ENCODE peak calls at places on chromosomes 4 and X, in five cellular contexts. M is Peyer's patch, P is A673, J is H9, C is fibroblast of lung. U is an unnamed sample. For H3K4me1, the result is how much of the 10 kb centered on the place peaks cover.

GRCh38 chrX:101237041-101237440 is 17.5 kb downstream of the DRP2 start:
- DNase-seq in M (no peak), P (no peak), J (no peak), C (no peak), U (no peak)

GRCh38 chrX:31036895-31037294 is 34.9 kb downstream of the FTHL17 start:
- DNase-seq in M (peak), P (peak), J (peak), C (peak), U (peak)

GRCh38 chr4:15755321-15755750 is 22.8 kb upstream of the CD38 start:
- DNase-seq in M (no peak), P (no peak), J (no peak), C (peak), U (peak)

GRCh38 chr4:183349673-183350072 is 27.4 kb upstream of the CLDN24 start:
- DNase-seq in M (no peak), P (no peak), J (no peak), C (peak), U (peak)

GRCh38 chr4:181548873-181549541 is 694.2 kb upstream of the TENM3 start:
- DNase-seq in M (peak), P (peak), J (peak), C (peak), U (peak)

GRCh38 chr4:48297447-48297846 is 27.8 kb upstream of the TEC start:
- DNase-seq in M (no peak), P (no peak), J (no peak), C (no peak), U (no peak)

GRCh38 chr4:47930971-47931804 is 16.8 kb upstream of the NFXL1 start:
- DNase-seq in M (peak), P (peak), J (no peak), C (peak), U (peak)

GRCh38 chr4:17811078-17811603 is 362 bp downstream of the NCAPG start:
- DNase-seq in M (peak), P (no peak), J (no peak), C (peak), U (no peak)

GRCh38 chrX:42754129-42754528 is 23.8 kb downstream of the PPP1R2C start:
- DNase-seq in M (no peak), P (no peak), J (no peak), C (no peak), U (no peak)

GRCh38 chrX:34585561-34585960 is 71.5 kb downstream of the TMEM47 start:
- DNase-seq in M (no peak), P (peak), J (no peak), C (no peak), U (no peak)

GRCh38 chr4:184387351-184387750 is 87.0 kb downstream of the IRF2 start:
- DNase-seq in M (peak), P (no peak), J (no peak), C (no peak), U (no peak)

GRCh38 chr4:188061083-188061482 is 48.3 kb downstream of the TRIML2 start:
- DNase-seq in M (no peak), P (no peak), J (no peak), C (no peak), U (no peak)

GRCh38 chr4:80507507-80507906 is 172.0 kb downstream of the CFAP299 start:
- DNase-seq in M (no peak), P (no peak), J (no peak), C (no peak), U (no peak)

GRCh38 chrX:110569506-110569905 is 210.9 kb downstream of the RTL9 start:
- DNase-seq in M (no peak), P (no peak), J (no peak), C (peak), U (peak)

GRCh38 chrX:22060451-22060940 is 28.4 kb downstream of the PHEX start:
- DNase-seq in M (no peak), P (no peak), J (no peak), C (peak), U (peak)

GRCh38 chrX:1062351-1062750 is 150.1 kb downstream of the CRLF2 start:
- DNase-seq in M (no peak), P (no peak), J (no peak), C (no peak), U (no peak)

GRCh38 chr4:39353478-39354177 is 12.5 kb downstream of the RFC1 start:
- DNase-seq in M (no peak), P (peak), J (no peak), C (peak), U (peak)

GRCh38 chr4:156609421-156609820 is 362.2 kb downstream of the PDGFC start:
- DNase-seq in M (peak), P (no peak), J (no peak), C (peak), U (no peak)

GRCh38 chrX:114582698-114583395 is 1.0 kb upstream of the HTR2C start:
- DNase-seq in M (no peak), P (no peak), J (peak), C (no peak), U (no peak)

GRCh38 chrX:140343226-140343873 is 161.5 kb downstream of the SOX3 start:
- DNase-seq in M (no peak), P (no peak), J (no peak), C (peak), U (peak)

GRCh38 chr4:186570193-186570996 is 15.0 kb upstream of the MTNR1A start:
- DNase-seq in M (no peak), P (no peak), J (no peak), C (peak), U (no peak)

GRCh38 chr4:7984286-7984925 is 44.7 kb upstream of the AFAP1 start:
- DNase-seq in M (no peak), P (no peak), J (no peak), C (no peak), U (no peak)

GRCh38 chrX:115949900-115950822 is 220.4 kb upstream of the AGTR2 start:
- DNase-seq in M (peak), P (peak), J (peak), C (no peak), U (peak)
- TF ChIP-seq CTCF in M (no peak), P (no peak), J (peak), C (no peak), U (no peak)

DNA sequence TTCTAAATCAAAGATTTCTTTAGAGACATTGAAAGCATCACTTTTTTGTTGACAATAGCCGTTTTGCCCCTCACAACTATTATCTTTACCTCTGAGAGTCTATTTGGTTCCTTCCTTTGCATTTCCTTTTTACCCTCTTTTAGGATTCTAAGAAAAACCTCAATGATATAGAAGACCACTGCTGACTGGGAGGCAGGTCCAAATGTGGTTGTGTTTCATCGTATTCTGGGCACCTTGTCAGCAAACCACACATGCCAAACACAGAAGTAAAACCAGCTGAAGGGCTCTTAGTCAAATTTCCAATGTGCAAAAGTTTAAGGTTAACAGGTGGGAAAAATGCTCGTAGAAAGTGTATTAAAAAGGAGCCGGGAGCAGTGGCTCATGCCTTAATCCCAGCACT is 5.1 kb upstream of the PRMT9 start:
- DNase-seq in M (no peak), P (no peak), J (no peak), C (no peak), U (no peak)
- H3K4me1 ChIP-seq in M (under half), P (under half), J (under half), C (under half), U (under half)

DNA sequence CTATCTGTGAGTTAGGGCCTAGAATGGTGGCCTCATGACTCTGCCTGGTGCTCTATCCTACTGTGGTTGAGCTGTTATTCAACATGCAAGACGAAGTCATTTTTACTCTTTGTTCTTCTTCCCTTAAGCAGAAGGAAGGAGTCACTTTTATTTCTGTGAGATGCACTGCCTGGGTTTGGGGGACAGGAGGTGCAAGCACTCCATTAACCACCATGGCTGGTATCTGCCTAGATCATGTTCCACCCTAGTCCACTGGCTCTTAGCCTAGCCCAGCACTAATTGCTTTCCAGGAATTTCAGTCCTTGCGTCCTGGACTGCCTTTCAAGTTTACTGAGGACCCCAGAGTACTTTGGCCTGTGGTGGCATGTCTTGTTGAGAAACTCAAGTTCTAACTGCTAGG is 1182.7 kb downstream of the FSTL5 start:
- DNase-seq in M (no peak), P (no peak), J (no peak), C (no peak), U (no peak)
- TF ChIP-seq CTCF in M (no peak), P (no peak), J (peak), C (no peak), U (no peak)

DNA sequence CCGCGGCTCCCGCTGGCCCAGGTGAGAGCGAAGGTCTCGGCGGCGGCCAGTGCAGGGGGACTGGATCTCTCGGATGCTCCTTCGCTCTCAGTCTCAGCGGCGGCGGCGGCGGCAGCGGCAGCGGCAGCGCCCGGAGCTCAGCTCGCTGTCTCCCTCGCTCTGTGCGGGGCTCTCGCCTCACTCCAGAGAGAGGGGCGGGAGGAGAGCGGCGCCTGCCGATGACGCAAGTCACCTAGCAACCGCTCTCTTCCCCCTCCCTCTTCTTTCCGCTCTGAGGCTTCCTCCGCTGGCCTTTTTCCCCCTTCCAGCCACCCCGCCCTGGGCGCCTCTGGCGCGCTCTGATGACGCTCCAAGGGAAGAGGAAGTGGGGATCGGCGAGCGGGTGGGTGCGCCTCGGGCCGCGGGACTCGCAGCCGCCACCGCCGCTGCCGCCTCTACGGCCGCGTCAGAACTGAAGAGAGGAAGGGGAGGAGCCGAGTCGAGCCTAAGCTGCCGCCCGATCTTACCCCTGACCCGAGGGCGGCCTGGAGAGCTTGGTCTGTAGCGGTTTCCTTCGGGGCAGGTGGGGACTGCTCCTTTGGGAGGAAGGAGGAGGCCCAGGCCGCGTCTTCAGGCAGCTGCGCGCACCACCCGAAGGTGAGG is at the start of gene FBXW7:
- DNase-seq in M (peak), P (peak), J (peak), C (peak), U (peak)
- H3K4me1 ChIP-seq in M (under half), P (under half), J (under half), C (under half), U (under half)

GRCh38 chr4:4430492-4431195 is 43.7 kb downstream of the NSG1 start:
- DNase-seq in M (peak), P (peak), J (peak), C (peak), U (peak)
- TF ChIP-seq CTCF in M (peak), P (peak), J (peak), C (peak), U (peak)